ENCODE peak calls at places on chromosome 4, in five cellular contexts. B is fibroblast of mammary gland, T is ovary, I is OCI-LY7, M is RWPE2. U is an unnamed sample.

GRCh38 chr4:37858877-37859276 is 32.0 kb upstream of the TBC1D1 start:
- DNase-seq in B (peak; percentile 7), T (no peak), I (no peak), M (no peak), U (peak; percentile 31)

GRCh38 chr4:87391783-87392054 is 731 bp upstream of the HSD17B11 start:
- DNase-seq in B (no peak), T (no peak), I (no peak), M (no peak), U (no peak)

GRCh38 chr4:152686452-152687013 is 6.7 kb upstream of the TMEM154 start:
- DNase-seq in B (no peak), T (no peak), I (no peak), M (no peak), U (no peak)

GRCh38 chr4:134089885-134090284 is 111.7 kb downstream of the PABPC4L start:
- DNase-seq in B (no peak), T (no peak), I (no peak), M (no peak), U (no peak)

GRCh38 chr4:8365951-8366350 is 74.6 kb downstream of the ACOX3 start:
- DNase-seq in B (no peak), T (no peak), I (no peak), M (peak; percentile 45), U (no peak)

GRCh38 chr4:40227284-40227683 is 30.5 kb downstream of the RHOH start:
- DNase-seq in B (no peak), T (no peak), I (no peak), M (no peak), U (peak; percentile 49)

GRCh38 chr4:40933272-40934053 is 183.7 kb downstream of the NSUN7 start:
- DNase-seq in B (peak; percentile 41), T (no peak), I (no peak), M (no peak), U (peak; percentile 71)

GRCh38 chr4:81577392-81577791 is 105.7 kb upstream of the RASGEF1B start:
- DNase-seq in B (no peak), T (no peak), I (no peak), M (no peak), U (no peak)

GRCh38 chr4:52098618-52099017 is 47.5 kb downstream of the SPATA18 start:
- DNase-seq in B (no peak), T (no peak), I (no peak), M (no peak), U (no peak)

GRCh38 chr4:78293348-78293747 is 236.2 kb downstream of the FRAS1 start:
- DNase-seq in B (peak; percentile 34), T (no peak), I (no peak), M (no peak), U (peak; percentile 49)

GRCh38 chr4:127212269-127212580 is 420.5 kb upstream of the INTU start:
- DNase-seq in B (no peak), T (no peak), I (no peak), M (no peak), U (peak; percentile 28)

GRCh38 chr4:173793937-173794510 is 264.0 kb upstream of the HAND2 start:
- DNase-seq in B (no peak), T (no peak), I (no peak), M (no peak), U (peak; percentile 17)

GRCh38 chr4:57635900-57636299 is 525.7 kb upstream of the IGFBP7 start:
- DNase-seq in B (no peak), T (no peak), I (no peak), M (no peak), U (no peak)

GRCh38 chr4:57632564-57632963 is 522.4 kb upstream of the IGFBP7 start:
- DNase-seq in B (no peak), T (no peak), I (no peak), M (no peak), U (no peak)

GRCh38 chr4:57628004-57628403 is 517.8 kb upstream of the IGFBP7 start:
- DNase-seq in B (no peak), T (no peak), I (no peak), M (no peak), U (no peak)

GRCh38 chr4:57631147-57631546 is 521.0 kb upstream of the IGFBP7 start:
- DNase-seq in B (no peak), T (no peak), I (no peak), M (no peak), U (no peak)

GRCh38 chr4:57633212-57633859 is 523.2 kb upstream of the IGFBP7 start:
- DNase-seq in B (no peak), T (no peak), I (no peak), M (no peak), U (no peak)
- H3K4me3 ChIP-seq in B (no peak overlapping the region), T (no peak overlapping the region), I (no peak overlapping the region), M (no peak overlapping the region), U (no peak overlapping the region)

GRCh38 chr4:90419124-90419711 is 292.0 kb downstream of the CCSER1 start:
- DNase-seq in B (peak; percentile 37), T (no peak), I (peak; percentile 28), M (no peak), U (peak; percentile 65)
- TF ChIP-seq CTCF in B (peak; percentile 60), T (no peak), I (peak; percentile 82), M (peak; percentile 85), U (peak; percentile 62)

GRCh38 chr4:67571975-67572374 is 13.4 kb downstream of the STAP1 start:
- DNase-seq in B (no peak), T (no peak), I (no peak), M (no peak), U (no peak)

GRCh38 chr4:67575232-67575888 is 16.8 kb downstream of the STAP1 start:
- DNase-seq in B (no peak), T (no peak), I (peak; percentile 90), M (no peak), U (peak; percentile 74)

GRCh38 chr4:67573193-67573592 is 14.7 kb downstream of the STAP1 start:
- DNase-seq in B (no peak), T (no peak), I (peak; percentile 38), M (no peak), U (no peak)

GRCh38 chr4:67576538-67576937 is 18.0 kb downstream of the STAP1 start:
- DNase-seq in B (no peak), T (no peak), I (peak; percentile 68), M (no peak), U (no peak)

GRCh38 chr4:67575889-67576329 is 17.4 kb downstream of the STAP1 start:
- DNase-seq in B (no peak), T (no peak), I (peak; percentile 51), M (no peak), U (no peak)
- H3K4me3 ChIP-seq in B (no peak overlapping the region), T (no peak overlapping the region), I (peak overlapping the region; percentile 61), M (no peak overlapping the region), U (peak overlapping the region; percentile 40)

GRCh38 chr4:129092636-129093172 is 635 bp downstream of the SCLT1 start:
- DNase-seq in B (peak; percentile 30), T (no peak), I (no peak), M (no peak), U (peak; percentile 36)
- TF ChIP-seq CTCF in B (no peak), T (no peak), I (no peak), M (no peak), U (no peak)

DNA sequence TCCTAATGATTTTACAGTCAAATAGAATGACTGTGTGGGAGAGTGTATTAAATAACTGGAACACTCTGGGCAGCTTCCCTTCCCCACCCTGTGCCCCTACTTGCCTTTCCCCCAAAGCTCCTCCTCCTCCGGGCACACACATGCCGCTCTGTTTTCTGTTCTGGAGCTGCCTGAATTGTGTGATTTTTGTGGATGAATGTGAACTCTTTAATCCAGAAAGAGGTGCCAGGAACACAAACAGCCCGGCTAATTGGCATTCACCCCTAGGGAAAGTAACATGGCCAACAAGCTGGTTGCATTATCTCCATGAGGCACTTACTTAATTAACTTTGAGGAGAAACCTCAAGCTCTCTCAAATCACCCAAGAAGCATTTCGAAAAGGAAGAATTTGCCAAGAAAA is 28.2 kb downstream of the FGF2 start:
- DNase-seq in B (no peak), T (no peak), I (no peak), M (no peak), U (no peak)
- H3K4me3 ChIP-seq in B (peak overlapping the region; percentile 16), T (no peak overlapping the region), I (no peak overlapping the region), M (no peak overlapping the region), U (no peak overlapping the region)